ENCODE peak calls at places on chromosomes 12 and 14, in ten cellular contexts. L, S, F, H, N, P, T, B, K and U are unnamed samples.

GRCh38 chr14:32332415-32333116 is 3.5 kb downstream of the AKAP6 start:
- DNase-seq in L (no peak), S (peak; percentile 62), F (no peak), H (no peak), N (no peak), P (no peak), T (no peak), B (no peak), K (no peak), U (peak; percentile 33)

GRCh38 chr12:100061814-100062213 is 77.1 kb upstream of the ANKS1B start:
- DNase-seq in L (no peak), S (no peak), F (no peak), H (no peak), N (no peak), P (no peak), T (no peak), B (no peak), K (no peak), U (no peak)

GRCh38 chr14:41605550-41606248 is 977 bp upstream of the LRFN5 start:
- DNase-seq in L (peak; percentile 75), S (peak; percentile 24), F (peak; percentile 22), H (peak; percentile 96), N (no peak), P (no peak), T (no peak), B (no peak), K (no peak), U (no peak)

GRCh38 chr14:67641902-67642749 is 22.4 kb downstream of the ARG2 start:
- DNase-seq in L (no peak), S (no peak), F (no peak), H (no peak), N (no peak), P (no peak), T (no peak), B (no peak), K (no peak), U (no peak)

GRCh38 chr14:66272221-66272620 is 213.9 kb upstream of the CCDC196 start:
- DNase-seq in L (no peak), S (no peak), F (no peak), H (no peak), N (no peak), P (no peak), T (no peak), B (no peak), K (no peak), U (no peak)

GRCh38 chr12:5166976-5167375 is 123.3 kb downstream of the KCNA5 start:
- DNase-seq in L (no peak), S (peak; percentile 11), F (no peak), H (no peak), N (no peak), P (no peak), T (no peak), B (peak; percentile 23), K (no peak), U (peak; percentile 73)

GRCh38 chr12:2876431-2877046 is 435 bp downstream of the FOXM1 start:
- DNase-seq in L (no peak), S (no peak), F (no peak), H (peak; percentile 49), N (no peak), P (peak; percentile 31), T (peak; percentile 65), B (no peak), K (no peak), U (peak; percentile 48)

GRCh38 chr14:92507174-92507768 is 6.3 kb upstream of the RIN3 start:
- DNase-seq in L (peak; percentile 95), S (peak; percentile 80), F (peak; percentile 98), H (peak; percentile 61), N (peak; percentile 20), P (no peak), T (no peak), B (no peak), K (no peak), U (peak; percentile 12)

GRCh38 chr12:98772818-98773217 is 127.7 kb downstream of the APAF1 start:
- DNase-seq in L (no peak), S (no peak), F (no peak), H (no peak), N (no peak), P (no peak), T (no peak), B (no peak), K (no peak), U (no peak)

GRCh38 chr12:39378346-39378745 is 64.6 kb downstream of the KIF21A start:
- DNase-seq in L (no peak), S (no peak), F (no peak), H (no peak), N (no peak), P (no peak), T (no peak), B (no peak), K (no peak), U (no peak)

GRCh38 chr12:92136883-92137582 is 8.6 kb downstream of the BTG1 start:
- DNase-seq in L (no peak), S (peak; percentile 15), F (no peak), H (no peak), N (no peak), P (no peak), T (peak; percentile 69), B (peak; percentile 48), K (no peak), U (peak; percentile 87)

GRCh38 chr12:103600967-103601728 is 14.1 kb downstream of the STAB2 start:
- DNase-seq in L (no peak), S (no peak), F (no peak), H (no peak), N (no peak), P (no peak), T (no peak), B (no peak), K (no peak), U (no peak)

GRCh38 chr12:4353785-4354208 is 25.7 kb downstream of the FGF23 start:
- DNase-seq in L (peak; percentile 1), S (peak; percentile 2), F (no peak), H (peak; percentile 7), N (no peak), P (peak; percentile 39), T (peak; percentile 19), B (no peak), K (no peak), U (peak; percentile 11)

GRCh38 chr12:102891756-102892155 is 25.3 kb downstream of the PAH start:
- DNase-seq in L (no peak), S (no peak), F (no peak), H (no peak), N (no peak), P (peak; percentile 56), T (no peak), B (no peak), K (no peak), U (no peak)

GRCh38 chr12:115320967-115321366 is 637.0 kb upstream of the TBX3 start:
- DNase-seq in L (no peak), S (no peak), F (no peak), H (no peak), N (no peak), P (no peak), T (no peak), B (no peak), K (no peak), U (no peak)

GRCh38 chr12:45681469-45681868 is 48.0 kb upstream of the ARID2 start:
- DNase-seq in L (no peak), S (no peak), F (no peak), H (no peak), N (no peak), P (no peak), T (no peak), B (no peak), K (no peak), U (peak; percentile 6)

GRCh38 chr12:57765003-57765697 is 1.7 kb downstream of the CYP27B1 start:
- DNase-seq in L (peak; percentile 20), S (no peak), F (peak; percentile 44), H (no peak), N (no peak), P (no peak), T (peak; percentile 74), B (no peak), K (no peak), U (peak; percentile 73)